ENCODE peak calls at places on chromosomes 3 and 15, in four cellular contexts. One of them, this sample, is unnamed. For H3K4me1, the result is how much of the 10 kb centered on the place peaks cover.

GRCh38 chr3:160801386-160802118 is 45.5 kb downstream of the PPM1L start:
- DNase-seq in neural progenitor cell: no peak
- DNase-seq in fibroblast of lung: peak
- DNase-seq in IMR-90: peak
- DNase-seq in this sample: no peak

GRCh38 chr15:38275951-38276350 is 23.3 kb downstream of the SPRED1 start:
- DNase-seq in fibroblast of lung: peak
- DNase-seq in neural progenitor cell: no peak
- DNase-seq in IMR-90: peak
- DNase-seq in this sample: no peak

GRCh38 chr15:65323071-65323511 is 18.6 kb downstream of the RNU5B-1 start:
- DNase-seq in neural progenitor cell: peak
- DNase-seq in IMR-90: peak
- DNase-seq in fibroblast of lung: peak
- DNase-seq in this sample: no peak

GRCh38 chr3:159840900-159841299 is 147.7 kb upstream of the IL12A start:
- DNase-seq in neural progenitor cell: no peak
- DNase-seq in IMR-90: no peak
- DNase-seq in fibroblast of lung: peak
- DNase-seq in this sample: no peak

GRCh38 chr3:8303466-8303865 is 198.2 kb upstream of the LMCD1 start:
- DNase-seq in IMR-90: peak
- DNase-seq in fibroblast of lung: no peak
- DNase-seq in neural progenitor cell: no peak
- DNase-seq in this sample: no peak

GRCh38 chr3:102095383-102095782 is 246.1 kb downstream of the NFKBIZ start:
- DNase-seq in neural progenitor cell: no peak
- DNase-seq in fibroblast of lung: no peak
- DNase-seq in IMR-90: no peak
- DNase-seq in this sample: no peak

GRCh38 chr3:126435456-126436315 is 40.0 kb downstream of the ZXDC start:
- DNase-seq in fibroblast of lung: no peak
- DNase-seq in neural progenitor cell: no peak
- DNase-seq in IMR-90: no peak
- DNase-seq in this sample: no peak

GRCh38 chr3:111617406-111617805 is 22.3 kb upstream of the ZBED2 start:
- DNase-seq in neural progenitor cell: no peak
- DNase-seq in IMR-90: no peak
- DNase-seq in fibroblast of lung: no peak
- DNase-seq in this sample: no peak

GRCh38 chr3:32305477-32305876 is 67.0 kb downstream of the CMTM8 start:
- DNase-seq in neural progenitor cell: no peak
- DNase-seq in fibroblast of lung: peak
- DNase-seq in IMR-90: no peak
- DNase-seq in this sample: no peak

GRCh38 chr3:42847731-42848130 is 27.9 kb downstream of the CYP8B1 start:
- DNase-seq in IMR-90: no peak
- DNase-seq in fibroblast of lung: no peak
- DNase-seq in neural progenitor cell: peak
- DNase-seq in this sample: no peak

GRCh38 chr15:69324031-69324430 is 25.3 kb downstream of the PAQR5 start:
- DNase-seq in neural progenitor cell: peak
- DNase-seq in IMR-90: no peak
- DNase-seq in fibroblast of lung: no peak
- DNase-seq in this sample: no peak

GRCh38 chr3:161369531-161369930 is 1.8 kb downstream of the SPTSSB start:
- DNase-seq in neural progenitor cell: no peak
- DNase-seq in IMR-90: no peak
- DNase-seq in fibroblast of lung: no peak
- DNase-seq in this sample: no peak

GRCh38 chr3:13513913-13514517 is 33.9 kb downstream of the HDAC11 start:
- DNase-seq in IMR-90: no peak
- DNase-seq in neural progenitor cell: no peak
- DNase-seq in fibroblast of lung: no peak
- DNase-seq in this sample: no peak

GRCh38 chr3:13515786-13516783 is 32.8 kb upstream of the FBLN2 start:
- DNase-seq in IMR-90: no peak
- DNase-seq in fibroblast of lung: no peak
- DNase-seq in neural progenitor cell: no peak
- DNase-seq in this sample: no peak

GRCh38 chr3:13515036-13515435 is 33.9 kb upstream of the FBLN2 start:
- DNase-seq in fibroblast of lung: no peak
- DNase-seq in IMR-90: no peak
- DNase-seq in neural progenitor cell: no peak
- DNase-seq in this sample: no peak

GRCh38 chr3:13512451-13512850 is 32.3 kb downstream of the HDAC11 start:
- DNase-seq in IMR-90: no peak
- DNase-seq in fibroblast of lung: no peak
- DNase-seq in neural progenitor cell: no peak
- DNase-seq in this sample: no peak

GRCh38 chr3:13513051-13513912 is 33.2 kb downstream of the HDAC11 start:
- DNase-seq in IMR-90: peak
- DNase-seq in neural progenitor cell: no peak
- DNase-seq in fibroblast of lung: no peak
- DNase-seq in this sample: no peak
- H2AFZ ChIP-seq in IMR-90: peak
- H2AFZ ChIP-seq in neural progenitor cell: no peak
- H2AFZ ChIP-seq in fibroblast of lung: no peak
- H2AFZ ChIP-seq in this sample: peak

DNA sequence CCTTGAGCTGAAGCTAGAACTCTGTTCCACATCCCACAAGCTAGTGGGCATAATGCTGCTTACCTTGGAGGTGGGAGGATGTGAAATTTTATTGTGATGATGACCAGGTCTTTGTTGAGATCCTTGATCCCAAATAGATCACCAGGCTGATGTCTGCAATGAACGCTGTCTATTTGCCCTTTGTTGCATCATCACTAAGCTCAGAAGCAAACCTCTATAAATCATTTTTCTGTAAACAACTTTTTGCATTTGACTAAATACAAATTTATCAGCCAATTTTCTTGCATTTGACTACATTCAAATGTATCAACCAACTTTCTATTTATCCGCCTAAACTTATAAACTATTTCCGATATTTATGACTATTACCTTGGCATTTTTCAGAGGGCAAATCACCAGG is 9.7 kb downstream of the CCDC80 start:
- DNase-seq in neural progenitor cell: no peak
- DNase-seq in IMR-90: no peak
- DNase-seq in fibroblast of lung: no peak
- DNase-seq in this sample: no peak
- H3K4me1 ChIP-seq in neural progenitor cell: half or more
- H3K4me1 ChIP-seq in IMR-90: under half
- H3K4me1 ChIP-seq in fibroblast of lung: under half
- H3K4me1 ChIP-seq in this sample: under half

GRCh38 chr3:128488995-128489859 is 3.8 kb downstream of the GATA2 start:
- DNase-seq in IMR-90: no peak
- DNase-seq in fibroblast of lung: no peak
- DNase-seq in neural progenitor cell: peak
- DNase-seq in this sample: no peak
- H3K4me2 ChIP-seq in IMR-90: peak
- H3K4me2 ChIP-seq in fibroblast of lung: peak
- H3K4me2 ChIP-seq in neural progenitor cell: peak
- H3K4me2 ChIP-seq in this sample: peak

DNA sequence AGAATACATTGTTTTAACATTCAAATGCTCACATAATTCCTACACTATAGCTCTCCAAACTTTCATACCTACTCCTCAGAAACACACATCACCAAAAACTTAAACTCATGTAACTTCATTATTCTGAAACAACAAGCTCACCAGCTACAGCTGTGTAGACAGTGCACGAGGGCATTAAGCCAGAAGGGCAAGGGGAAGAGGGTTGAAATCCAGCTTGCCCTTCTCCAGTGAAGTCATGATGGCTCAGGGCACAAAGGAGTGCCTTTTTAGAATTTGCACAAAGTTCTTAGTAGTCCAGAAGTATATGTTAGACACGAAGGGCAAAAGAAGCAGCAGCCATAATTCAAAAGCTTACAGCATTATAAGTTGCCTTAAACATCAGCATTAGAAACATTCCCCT is 8.6 kb downstream of the SLC12A6 start:
- DNase-seq in IMR-90: no peak
- DNase-seq in neural progenitor cell: no peak
- DNase-seq in fibroblast of lung: no peak
- DNase-seq in this sample: no peak
- H2AFZ ChIP-seq in IMR-90: no peak
- H2AFZ ChIP-seq in neural progenitor cell: no peak
- H2AFZ ChIP-seq in fibroblast of lung: no peak
- H2AFZ ChIP-seq in this sample: no peak

DNA sequence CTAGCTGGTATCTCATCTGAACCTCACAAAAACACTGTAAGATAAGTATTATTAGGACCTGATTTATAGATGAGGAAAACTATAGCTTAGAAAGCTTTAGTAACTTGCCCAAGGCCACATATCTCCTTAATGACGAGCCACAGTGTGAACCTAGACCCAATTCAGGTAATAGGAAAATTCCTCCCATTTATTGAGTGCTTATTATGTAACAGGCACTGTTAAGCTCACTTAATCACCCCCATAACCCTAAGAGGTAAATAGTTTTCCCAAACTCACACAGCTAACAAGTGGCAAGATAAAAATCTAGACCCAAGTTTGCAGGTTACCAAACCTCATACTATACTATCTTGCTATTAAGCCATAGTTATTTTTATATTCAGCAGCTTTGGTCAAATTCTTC is 7.9 kb downstream of the WDR5B start:
- DNase-seq in neural progenitor cell: no peak
- DNase-seq in fibroblast of lung: no peak
- DNase-seq in IMR-90: no peak
- DNase-seq in this sample: no peak
- H3K4me1 ChIP-seq in neural progenitor cell: under half
- H3K4me1 ChIP-seq in fibroblast of lung: under half
- H3K4me1 ChIP-seq in IMR-90: under half
- H3K4me1 ChIP-seq in this sample: under half

GRCh38 chr15:92421980-92422379 is 28.3 kb downstream of the ST8SIA2 start:
- DNase-seq in neural progenitor cell: no peak
- DNase-seq in fibroblast of lung: peak
- DNase-seq in IMR-90: peak
- DNase-seq in this sample: no peak
- H3K4me2 ChIP-seq in neural progenitor cell: no peak
- H3K4me2 ChIP-seq in fibroblast of lung: no peak
- H3K4me2 ChIP-seq in IMR-90: no peak
- H3K4me2 ChIP-seq in this sample: no peak

GRCh38 chr3:115098354-115099073 is 48.6 kb downstream of the ZBTB20 start:
- DNase-seq in neural progenitor cell: no peak
- DNase-seq in fibroblast of lung: no peak
- DNase-seq in IMR-90: no peak
- DNase-seq in this sample: no peak

GRCh38 chr3:115100806-115101205 is 46.3 kb downstream of the ZBTB20 start:
- DNase-seq in IMR-90: no peak
- DNase-seq in fibroblast of lung: no peak
- DNase-seq in neural progenitor cell: no peak
- DNase-seq in this sample: no peak

GRCh38 chr3:115100172-115100571 is 46.9 kb downstream of the ZBTB20 start:
- DNase-seq in IMR-90: peak
- DNase-seq in fibroblast of lung: peak
- DNase-seq in neural progenitor cell: peak
- DNase-seq in this sample: no peak

GRCh38 chr3:115095236-115095635 is 51.9 kb downstream of the ZBTB20 start:
- DNase-seq in IMR-90: no peak
- DNase-seq in fibroblast of lung: no peak
- DNase-seq in neural progenitor cell: no peak
- DNase-seq in this sample: no peak

DNA sequence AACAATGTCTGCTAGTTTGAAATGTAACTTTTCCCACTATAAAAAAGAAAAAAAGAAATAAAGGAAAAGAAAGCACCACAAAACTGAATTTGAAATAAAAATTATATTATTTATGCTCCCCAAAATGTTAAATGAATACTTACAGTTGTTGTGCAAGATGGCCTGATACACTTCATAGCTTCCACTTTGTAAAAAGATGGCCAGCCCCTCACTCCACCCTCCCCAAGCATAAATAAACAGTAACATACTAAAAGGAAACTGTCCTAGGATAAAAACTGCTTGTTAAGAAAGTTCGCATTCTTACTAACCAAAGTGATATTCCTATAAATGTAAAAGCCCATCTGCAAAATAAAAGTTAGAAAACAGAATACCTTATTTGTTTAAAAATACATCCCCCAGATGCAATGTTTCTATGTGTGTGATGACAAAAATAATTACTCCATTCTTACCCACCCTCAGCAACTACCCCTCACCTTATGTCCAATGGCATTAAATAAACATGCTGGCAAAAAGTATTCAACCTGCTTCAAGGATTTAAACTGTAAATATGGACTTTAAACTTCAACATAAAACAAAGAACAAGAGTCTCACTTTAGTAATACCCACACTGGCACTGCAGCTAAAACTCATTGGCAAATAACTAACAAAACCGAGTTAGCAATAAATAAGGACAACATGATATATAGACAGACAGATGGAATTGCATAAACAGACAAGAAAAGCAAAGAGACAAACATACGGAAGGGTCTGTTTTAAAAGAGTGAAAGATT is 47.8 kb downstream of the ZBTB20 start:
- DNase-seq in fibroblast of lung: peak
- DNase-seq in neural progenitor cell: no peak
- DNase-seq in IMR-90: peak
- DNase-seq in this sample: no peak
- H2AFZ ChIP-seq in fibroblast of lung: peak
- H2AFZ ChIP-seq in neural progenitor cell: no peak
- H2AFZ ChIP-seq in IMR-90: no peak
- H2AFZ ChIP-seq in this sample: peak

GRCh38 chr15:78452485-78452884 is 14.5 kb downstream of the IREB2 start:
- DNase-seq in IMR-90: no peak
- DNase-seq in neural progenitor cell: no peak
- DNase-seq in fibroblast of lung: no peak
- DNase-seq in this sample: no peak

GRCh38 chr15:78456391-78456790 is 18.4 kb downstream of the IREB2 start:
- DNase-seq in neural progenitor cell: no peak
- DNase-seq in IMR-90: no peak
- DNase-seq in fibroblast of lung: no peak
- DNase-seq in this sample: no peak

GRCh38 chr15:78455749-78456148 is 17.7 kb downstream of the IREB2 start:
- DNase-seq in neural progenitor cell: no peak
- DNase-seq in fibroblast of lung: peak
- DNase-seq in IMR-90: no peak
- DNase-seq in this sample: no peak

GRCh38 chr15:78454992-78455391 is 17.0 kb downstream of the IREB2 start:
- DNase-seq in neural progenitor cell: no peak
- DNase-seq in IMR-90: no peak
- DNase-seq in fibroblast of lung: no peak
- DNase-seq in this sample: no peak

DNA sequence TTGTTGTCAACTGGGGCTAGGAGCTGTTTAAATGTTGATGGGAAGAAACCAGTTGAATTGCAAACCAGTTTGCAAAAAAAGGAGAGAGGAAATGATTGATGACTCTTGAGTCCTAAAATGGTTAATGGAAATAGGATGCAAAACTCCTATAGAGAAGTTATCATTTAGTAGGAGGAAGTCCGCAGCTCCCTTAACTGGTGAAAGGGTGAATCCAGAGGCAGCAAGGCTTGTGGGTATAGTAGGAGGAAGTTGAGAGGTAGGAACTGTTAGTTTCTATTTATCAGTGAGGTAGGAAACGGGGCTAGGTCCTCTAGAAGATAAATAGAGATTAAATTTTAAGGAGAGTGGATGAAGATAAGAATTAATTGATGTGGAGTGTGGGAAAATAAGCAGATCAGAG is 15.4 kb downstream of the IREB2 start:
- DNase-seq in fibroblast of lung: no peak
- DNase-seq in IMR-90: no peak
- DNase-seq in neural progenitor cell: no peak
- DNase-seq in this sample: no peak
- H3K4me1 ChIP-seq in fibroblast of lung: under half
- H3K4me1 ChIP-seq in IMR-90: under half
- H3K4me1 ChIP-seq in neural progenitor cell: under half
- H3K4me1 ChIP-seq in this sample: under half

GRCh38 chr3:13238687-13239466 is 165.6 kb upstream of the IQSEC1 start:
- DNase-seq in neural progenitor cell: no peak
- DNase-seq in fibroblast of lung: no peak
- DNase-seq in IMR-90: no peak
- DNase-seq in this sample: no peak
- H3K4me2 ChIP-seq in neural progenitor cell: no peak
- H3K4me2 ChIP-seq in fibroblast of lung: no peak
- H3K4me2 ChIP-seq in IMR-90: no peak
- H3K4me2 ChIP-seq in this sample: no peak

This sample was measured in keratinocyte.